ENCODE peak calls at places on chromosomes 5 and 9, in ten cellular contexts. T, N, A, J, Q, L, M, D, C and F are unnamed samples.

GRCh38 chr5:74608754-74609576 is 31.6 kb downstream of the ENC1 start:
- DNase-seq in T (no peak), M (no peak), D (no peak), L (no peak), J (no peak), A (no peak), Q (no peak), N (no peak), C (no peak), F (no peak)

GRCh38 chr9:134571326-134571871 is 70.2 kb upstream of the COL5A1 start:
- DNase-seq in T (peak), L (no peak), A (no peak), Q (no peak), D (no peak), M (no peak), N (no peak), J (no peak), C (no peak), F (peak)

GRCh38 chr9:115015018-115015635 is 84.7 kb upstream of the TNFSF8 start:
- DNase-seq in Q (peak), M (peak), N (no peak), T (no peak), A (no peak), D (peak), J (peak), C (no peak), L (peak), F (peak)

GRCh38 chr9:136541179-136541578 is 4.7 kb downstream of the NOTCH1 start:
- DNase-seq in D (no peak), M (no peak), J (no peak), N (no peak), T (no peak), L (no peak), Q (no peak), A (no peak), C (no peak), F (no peak)

GRCh38 chr5:140827704-140828401 is at the start of gene PCDHA6:
- DNase-seq in N (no peak), D (peak), Q (peak), L (no peak), M (no peak), A (no peak), J (no peak), C (no peak), T (no peak), F (no peak)

GRCh38 chr9:6711403-6711802 is 46.4 kb upstream of the KDM4C start:
- DNase-seq in A (no peak), Q (no peak), J (no peak), M (peak), N (no peak), C (no peak), D (no peak), L (no peak), T (no peak), F (no peak)

GRCh38 chr5:7348168-7348802 is 47.7 kb upstream of the ADCY2 start:
- DNase-seq in D (no peak), J (no peak), T (no peak), C (no peak), N (no peak), A (no peak), M (no peak), L (no peak), Q (peak), F (no peak)

GRCh38 chr5:86979801-86980510 is 287.7 kb upstream of the RASA1 start:
- DNase-seq in D (peak), Q (no peak), M (peak), C (no peak), L (peak), J (peak), N (no peak), T (no peak), A (peak), F (no peak)

GRCh38 chr5:95417971-95418370 is 26.8 kb downstream of the FAM81B start:
- DNase-seq in C (no peak), N (no peak), D (peak), T (no peak), L (peak), Q (no peak), M (peak), J (no peak), A (no peak), F (no peak)

GRCh38 chr5:124743534-124744169 is 2.8 kb downstream of the ZNF608 start:
- DNase-seq in L (peak), J (no peak), D (no peak), N (no peak), Q (peak), C (no peak), T (no peak), A (no peak), M (no peak), F (no peak)

GRCh38 chr5:179607449-179607931 is 16.0 kb downstream of the HNRNPH1 start:
- DNase-seq in N (no peak), J (no peak), L (no peak), M (no peak), T (peak), Q (no peak), D (no peak), C (no peak), A (no peak), F (no peak)

GRCh38 chr9:115008536-115008935 is 78.1 kb upstream of the TNFSF8 start:
- DNase-seq in L (peak), Q (no peak), D (peak), T (no peak), N (no peak), C (no peak), A (peak), M (peak), J (peak), F (no peak)

GRCh38 chr9:135526089-135526729 is 5.0 kb downstream of the LCN1 start:
- DNase-seq in A (no peak), Q (no peak), C (no peak), T (no peak), L (no peak), J (no peak), D (no peak), N (no peak), M (no peak), F (no peak)

GRCh38 chr9:4739587-4740372 is 1.2 kb downstream of the AK3 start:
- DNase-seq in M (no peak), C (no peak), D (no peak), J (no peak), L (peak), N (no peak), Q (no peak), A (no peak), T (no peak), F (no peak)

GRCh38 chr9:91714020-91714721 is 235.9 kb downstream of the ROR2 start:
- DNase-seq in A (no peak), D (peak), M (no peak), N (no peak), T (peak), C (no peak), Q (peak), J (peak), L (peak), F (peak)

GRCh38 chr5:36079200-36079761 is 12.6 kb upstream of the UGT3A2 start:
- DNase-seq in D (peak), N (no peak), Q (peak), A (no peak), L (peak), T (no peak), M (peak), C (no peak), J (peak), F (no peak)

GRCh38 chr9:27801511-27801910 is 228.2 kb upstream of the C9orf72 start:
- DNase-seq in D (no peak), M (no peak), N (no peak), A (no peak), C (no peak), J (no peak), T (no peak), Q (no peak), L (no peak), F (no peak)

GRCh38 chr9:4979224-4979623 is 5.8 kb upstream of the JAK2 start:
- DNase-seq in D (no peak), M (no peak), L (no peak), N (no peak), T (no peak), J (no peak), A (no peak), C (no peak), Q (no peak), F (no peak)

GRCh38 chr9:103798620-103799019 is 295.5 kb upstream of the SMC2 start:
- DNase-seq in J (peak), D (peak), C (no peak), A (no peak), Q (no peak), L (peak), T (no peak), M (no peak), N (no peak), F (no peak)

GRCh38 chr5:78720234-78720985 is 71.8 kb upstream of the LHFPL2 start:
- DNase-seq in J (no peak), N (no peak), Q (peak), L (no peak), C (no peak), D (no peak), T (no peak), M (no peak), A (no peak), F (no peak)

GRCh38 chr9:104872959-104873850 is 54.8 kb downstream of the ABCA1 start:
- DNase-seq in T (no peak), Q (peak), N (no peak), A (peak), C (no peak), L (peak), D (peak), J (no peak), M (peak), F (no peak)

GRCh38 chr5:151451626-151452520 is 4.5 kb downstream of the SLC36A1 start:
- DNase-seq in T (no peak), A (no peak), D (peak), N (no peak), C (no peak), J (no peak), L (peak), M (peak), Q (no peak), F (no peak)

GRCh38 chr5:135016926-135017325 is 17.1 kb downstream of the PITX1 start:
- DNase-seq in N (no peak), T (peak), A (no peak), D (no peak), M (no peak), L (no peak), Q (no peak), C (peak), J (no peak), F (no peak)

GRCh38 chr5:131000289-131000688 is 164.8 kb downstream of the HINT1 start:
- DNase-seq in A (no peak), T (no peak), J (no peak), C (no peak), M (no peak), D (no peak), Q (no peak), L (no peak), N (no peak), F (no peak)

GRCh38 chr9:70539526-70539925 is 125.1 kb upstream of the KLF9 start:
- DNase-seq in D (no peak), A (no peak), N (no peak), L (no peak), J (no peak), Q (no peak), T (no peak), M (peak), C (no peak), F (no peak)

GRCh38 chr9:72951520-72952393 is 1.1 kb downstream of the ALDH1A1 start:
- DNase-seq in A (no peak), N (no peak), T (no peak), J (no peak), C (no peak), Q (no peak), M (no peak), D (no peak), L (no peak), F (no peak)

DNA sequence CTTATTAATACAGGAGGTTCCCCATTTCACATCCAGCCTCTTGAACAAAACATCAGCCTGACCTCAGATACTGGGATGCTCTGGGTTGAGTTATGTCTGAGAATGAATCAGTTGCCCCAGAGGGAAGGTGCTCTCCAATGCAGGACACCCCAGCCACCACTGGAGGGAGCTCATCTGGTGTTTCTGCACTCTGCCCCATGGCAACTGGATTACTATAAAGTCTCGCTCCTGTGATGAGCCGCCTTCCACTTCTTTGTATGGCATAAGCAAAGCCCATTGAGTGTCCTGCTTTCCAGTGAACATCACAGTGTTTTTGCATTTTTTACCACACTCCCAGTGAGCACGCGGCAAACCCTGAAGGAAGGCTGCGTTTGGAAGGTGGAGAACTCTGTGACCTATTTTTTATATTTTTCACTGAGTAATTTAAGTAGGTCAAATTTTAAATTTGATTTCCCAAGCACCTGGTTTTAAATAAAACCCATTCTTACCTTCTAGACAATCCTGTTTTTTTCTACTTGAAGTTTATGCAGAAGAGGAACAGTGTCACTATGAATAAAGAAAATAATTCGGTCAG is 176.9 kb upstream of the WWC1 start:
- DNase-seq in J (peak), T (no peak), D (peak), Q (peak), M (peak), L (peak), C (no peak), A (no peak), N (no peak), F (peak)
- TF ChIP-seq CTCF in J (peak), T (peak), D (peak), Q (peak), M (peak), L (peak), C (peak), A (peak), N (no peak), F (peak)

GRCh38 chr5:132907161-132907560 is 33.7 kb downstream of the LEAP2 start:
- DNase-seq in Q (no peak), L (no peak), J (no peak), N (no peak), C (no peak), M (no peak), T (no peak), D (no peak), A (no peak), F (no peak)

GRCh38 chr5:132901730-132902129 is 28.3 kb downstream of the LEAP2 start:
- DNase-seq in L (no peak), M (no peak), J (no peak), T (no peak), D (no peak), A (no peak), C (no peak), N (no peak), Q (no peak), F (no peak)

GRCh38 chr5:132909702-132910101 is 36.2 kb downstream of the LEAP2 start:
- DNase-seq in L (no peak), J (no peak), M (no peak), T (no peak), N (no peak), Q (no peak), D (no peak), A (no peak), C (no peak), F (no peak)

GRCh38 chr5:132901036-132901435 is 27.6 kb downstream of the LEAP2 start:
- DNase-seq in A (no peak), J (no peak), D (no peak), C (no peak), L (no peak), N (no peak), M (no peak), Q (no peak), T (no peak), F (no peak)

DNA sequence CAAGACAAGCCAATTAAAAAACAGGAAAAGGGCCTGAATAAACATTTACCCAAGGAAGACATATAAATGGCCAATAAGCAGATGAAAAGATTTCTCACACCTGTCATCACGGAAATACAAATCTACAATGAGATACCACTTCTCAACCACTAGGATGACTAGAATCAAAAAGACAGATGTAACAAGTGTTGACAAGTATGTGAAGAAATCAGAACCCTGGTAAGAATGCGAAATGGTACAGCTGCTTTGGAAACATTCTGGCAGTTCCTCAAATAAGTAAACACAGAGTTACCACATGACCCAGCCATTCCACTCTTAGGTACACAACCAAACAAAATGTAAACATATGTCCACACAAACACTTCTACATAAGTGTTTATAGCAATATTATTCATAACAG is 32.5 kb downstream of the LEAP2 start:
- DNase-seq in C (no peak), N (no peak), L (peak), Q (no peak), M (no peak), J (no peak), A (no peak), D (peak), T (no peak), F (no peak)
- TF ChIP-seq CTCF in C (peak), N (no peak), L (no peak), Q (no peak), M (peak), J (no peak), A (no peak), D (no peak), T (no peak), F (peak)

GRCh38 chr5:138536215-138536614 is 6.8 kb downstream of the ETF1 start:
- DNase-seq in A (no peak), D (no peak), T (no peak), L (no peak), N (no peak), C (no peak), M (no peak), J (no peak), Q (no peak), F (no peak)

GRCh38 chr5:138533973-138534941 is 8.8 kb downstream of the ETF1 start:
- DNase-seq in M (no peak), Q (no peak), J (no peak), T (no peak), N (no peak), D (no peak), C (no peak), L (no peak), A (no peak), F (no peak)

GRCh38 chr5:138538943-138539627 is 4.0 kb downstream of the ETF1 start:
- DNase-seq in T (no peak), C (no peak), L (no peak), D (no peak), M (no peak), A (no peak), N (no peak), J (no peak), Q (no peak), F (no peak)

GRCh38 chr5:138539791-138540190 is 3.2 kb downstream of the ETF1 start:
- DNase-seq in Q (no peak), N (no peak), J (no peak), M (no peak), L (no peak), C (no peak), D (no peak), T (no peak), A (no peak), F (no peak)

DNA sequence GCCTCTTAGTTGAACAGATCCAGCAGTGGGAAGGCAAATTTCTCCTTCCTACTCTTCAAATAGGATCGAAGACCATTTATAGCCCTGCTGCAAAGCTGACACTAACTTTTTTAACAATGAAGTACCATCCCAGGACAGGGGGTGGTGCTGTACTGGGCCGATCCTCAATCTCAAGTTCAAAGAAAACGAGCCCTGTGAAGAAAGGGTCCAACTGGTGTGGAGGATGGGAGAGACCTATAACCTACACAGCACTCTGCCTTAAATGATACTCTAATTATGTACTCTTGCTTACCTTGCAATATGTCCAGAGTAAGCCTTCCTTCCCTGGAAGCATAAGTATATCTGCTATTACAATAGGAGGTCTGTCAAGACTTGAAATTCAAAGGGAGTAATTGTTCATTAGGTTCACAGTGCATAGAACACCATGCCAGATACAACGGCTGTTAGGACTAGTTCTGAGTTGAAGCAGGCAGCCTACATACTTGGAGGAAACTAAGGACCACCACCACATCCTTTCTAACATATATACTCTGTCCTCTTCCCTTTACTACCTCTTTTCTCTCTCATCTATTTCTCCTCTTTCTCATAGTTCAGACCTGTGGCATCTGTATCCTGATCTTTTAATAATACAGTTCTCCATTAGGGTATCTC is 6.2 kb downstream of the ETF1 start:
- DNase-seq in D (no peak), Q (peak), N (no peak), A (no peak), T (no peak), J (no peak), C (no peak), M (no peak), L (no peak), F (no peak)
- TF ChIP-seq CTCF in D (peak), Q (peak), N (no peak), A (peak), T (no peak), J (peak), C (peak), M (peak), L (peak), F (peak)

GRCh38 chr5:5483880-5484595 is 61.6 kb downstream of the ICE1 start:
- DNase-seq in L (peak), M (peak), N (no peak), C (no peak), J (no peak), A (no peak), Q (no peak), T (no peak), D (peak), F (no peak)

GRCh38 chr5:5481633-5482032 is 59.2 kb downstream of the ICE1 start:
- DNase-seq in J (no peak), N (no peak), T (no peak), D (no peak), A (no peak), Q (no peak), C (no peak), M (no peak), L (no peak), F (no peak)

GRCh38 chr5:5481206-5481605 is 58.7 kb downstream of the ICE1 start:
- DNase-seq in D (no peak), C (no peak), T (no peak), A (no peak), M (no peak), L (no peak), N (no peak), Q (no peak), J (no peak), F (no peak)

GRCh38 chr5:5480481-5481111 is 58.1 kb downstream of the ICE1 start:
- DNase-seq in C (no peak), Q (no peak), M (no peak), T (no peak), J (no peak), N (no peak), L (no peak), A (no peak), D (no peak), F (no peak)

DNA sequence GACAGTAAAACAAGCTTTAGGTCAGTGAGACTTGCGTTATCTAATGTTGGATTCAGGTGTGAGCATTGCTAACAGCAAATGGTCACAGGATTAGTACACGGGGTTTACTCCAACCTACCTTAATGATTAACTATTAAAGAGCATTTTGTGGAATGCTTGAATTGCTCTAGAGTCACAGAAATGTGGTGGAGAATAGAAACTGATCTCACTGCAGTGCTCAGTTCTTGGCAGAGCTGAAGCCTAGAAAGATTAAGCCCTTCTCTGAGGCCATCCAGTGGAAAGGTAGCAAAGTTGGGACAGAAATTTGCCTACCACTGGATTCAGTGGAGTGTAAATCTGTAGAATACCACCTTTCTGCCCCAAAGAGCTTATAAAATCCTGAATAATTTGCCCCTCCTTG is 60.9 kb downstream of the ICE1 start:
- DNase-seq in L (no peak), T (no peak), A (no peak), D (no peak), J (no peak), M (no peak), N (no peak), Q (no peak), C (no peak), F (no peak)
- TF ChIP-seq CTCF in L (no peak), T (no peak), A (no peak), D (no peak), J (no peak), M (no peak), N (no peak), Q (no peak), C (no peak), F (no peak)